ENCODE peak calls at places on chromosomes 16 and 17, in eight cellular contexts. One of them, this sample, is unnamed. For H3K4me1, the result is how much of the 10 kb centered on the place peaks cover.

GRCh38 chr17:49074851-49075540 is 57.6 kb upstream of the B4GALNT2 start:
- DNase-seq in transverse colon: no peak
- DNase-seq in tibial nerve: no peak
- DNase-seq in psoas muscle: no peak
- DNase-seq in lung: no peak
- DNase-seq in upper lobe of left lung: no peak
- DNase-seq in neural progenitor cell: no peak
- DNase-seq in cardiac muscle cell: peak
- DNase-seq in this sample: no peak

GRCh38 chr17:21008516-21008915 is 34.3 kb downstream of the USP22 start:
- DNase-seq in transverse colon: no peak
- DNase-seq in tibial nerve: no peak
- DNase-seq in psoas muscle: peak
- DNase-seq in lung: no peak
- DNase-seq in upper lobe of left lung: no peak
- DNase-seq in neural progenitor cell: no peak
- DNase-seq in cardiac muscle cell: no peak
- DNase-seq in this sample: peak

GRCh38 chr17:34892864-34893263 is 68.4 kb downstream of the CCT6B start:
- DNase-seq in transverse colon: no peak
- DNase-seq in tibial nerve: no peak
- DNase-seq in psoas muscle: no peak
- DNase-seq in lung: no peak
- DNase-seq in upper lobe of left lung: no peak
- DNase-seq in neural progenitor cell: peak
- DNase-seq in cardiac muscle cell: peak
- DNase-seq in this sample: no peak

GRCh38 chr16:84378567-84378966 is 10.2 kb downstream of the ATP2C2 start:
- DNase-seq in transverse colon: no peak
- DNase-seq in tibial nerve: no peak
- DNase-seq in psoas muscle: no peak
- DNase-seq in lung: no peak
- DNase-seq in upper lobe of left lung: peak
- DNase-seq in neural progenitor cell: no peak
- DNase-seq in cardiac muscle cell: no peak
- DNase-seq in this sample: peak

GRCh38 chr17:81612172-81612571 is 24.7 kb downstream of the NPLOC4 start:
- DNase-seq in transverse colon: no peak
- DNase-seq in tibial nerve: no peak
- DNase-seq in psoas muscle: no peak
- DNase-seq in lung: no peak
- DNase-seq in upper lobe of left lung: no peak
- DNase-seq in neural progenitor cell: no peak
- DNase-seq in cardiac muscle cell: no peak
- DNase-seq in this sample: peak

GRCh38 chr17:13106171-13106570 is 88.3 kb upstream of the ELAC2 start:
- DNase-seq in transverse colon: no peak
- DNase-seq in tibial nerve: no peak
- DNase-seq in psoas muscle: no peak
- DNase-seq in lung: no peak
- DNase-seq in upper lobe of left lung: no peak
- DNase-seq in neural progenitor cell: no peak
- DNase-seq in cardiac muscle cell: no peak
- DNase-seq in this sample: no peak

GRCh38 chr17:10292057-10292931 is 80.5 kb downstream of the MYH13 start:
- DNase-seq in transverse colon: peak
- DNase-seq in tibial nerve: no peak
- DNase-seq in psoas muscle: peak
- DNase-seq in lung: no peak
- DNase-seq in upper lobe of left lung: no peak
- DNase-seq in neural progenitor cell: no peak
- DNase-seq in cardiac muscle cell: peak
- DNase-seq in this sample: no peak

GRCh38 chr17:35239823-35240222 is 3.0 kb upstream of the SLFN5 start:
- DNase-seq in transverse colon: no peak
- DNase-seq in tibial nerve: no peak
- DNase-seq in psoas muscle: no peak
- DNase-seq in lung: no peak
- DNase-seq in upper lobe of left lung: no peak
- DNase-seq in neural progenitor cell: no peak
- DNase-seq in cardiac muscle cell: peak
- DNase-seq in this sample: no peak

GRCh38 chr16:28932339-28933141 is 769 bp downstream of the CD19 start:
- DNase-seq in transverse colon: no peak
- DNase-seq in tibial nerve: no peak
- DNase-seq in psoas muscle: no peak
- DNase-seq in lung: no peak
- DNase-seq in upper lobe of left lung: no peak
- DNase-seq in neural progenitor cell: no peak
- DNase-seq in cardiac muscle cell: no peak
- DNase-seq in this sample: no peak

GRCh38 chr17:1762906-1763829 is 1.3 kb downstream of the SERPINF1 start:
- DNase-seq in transverse colon: no peak
- DNase-seq in tibial nerve: peak
- DNase-seq in psoas muscle: peak
- DNase-seq in lung: no peak
- DNase-seq in upper lobe of left lung: no peak
- DNase-seq in neural progenitor cell: peak
- DNase-seq in cardiac muscle cell: peak
- DNase-seq in this sample: no peak

GRCh38 chr17:61461967-61462733 is 9.9 kb downstream of the TBX4 start:
- DNase-seq in transverse colon: no peak
- DNase-seq in tibial nerve: no peak
- DNase-seq in psoas muscle: no peak
- DNase-seq in lung: no peak
- DNase-seq in upper lobe of left lung: peak
- DNase-seq in neural progenitor cell: peak
- DNase-seq in cardiac muscle cell: peak
- DNase-seq in this sample: no peak

GRCh38 chr16:25035494-25036405 is 20.6 kb upstream of the ARHGAP17 start:
- DNase-seq in transverse colon: no peak
- DNase-seq in tibial nerve: no peak
- DNase-seq in psoas muscle: no peak
- DNase-seq in lung: no peak
- DNase-seq in upper lobe of left lung: no peak
- DNase-seq in neural progenitor cell: no peak
- DNase-seq in cardiac muscle cell: no peak
- DNase-seq in this sample: no peak
- H3K27ac ChIP-seq in transverse colon: no peak
- H3K27ac ChIP-seq in tibial nerve: no peak
- H3K27ac ChIP-seq in psoas muscle: no peak
- H3K27ac ChIP-seq in lung: no peak
- H3K27ac ChIP-seq in upper lobe of left lung: no peak
- H3K27ac ChIP-seq in neural progenitor cell: no peak
- H3K27ac ChIP-seq in cardiac muscle cell: no peak
- H3K27ac ChIP-seq in this sample: no peak

DNA sequence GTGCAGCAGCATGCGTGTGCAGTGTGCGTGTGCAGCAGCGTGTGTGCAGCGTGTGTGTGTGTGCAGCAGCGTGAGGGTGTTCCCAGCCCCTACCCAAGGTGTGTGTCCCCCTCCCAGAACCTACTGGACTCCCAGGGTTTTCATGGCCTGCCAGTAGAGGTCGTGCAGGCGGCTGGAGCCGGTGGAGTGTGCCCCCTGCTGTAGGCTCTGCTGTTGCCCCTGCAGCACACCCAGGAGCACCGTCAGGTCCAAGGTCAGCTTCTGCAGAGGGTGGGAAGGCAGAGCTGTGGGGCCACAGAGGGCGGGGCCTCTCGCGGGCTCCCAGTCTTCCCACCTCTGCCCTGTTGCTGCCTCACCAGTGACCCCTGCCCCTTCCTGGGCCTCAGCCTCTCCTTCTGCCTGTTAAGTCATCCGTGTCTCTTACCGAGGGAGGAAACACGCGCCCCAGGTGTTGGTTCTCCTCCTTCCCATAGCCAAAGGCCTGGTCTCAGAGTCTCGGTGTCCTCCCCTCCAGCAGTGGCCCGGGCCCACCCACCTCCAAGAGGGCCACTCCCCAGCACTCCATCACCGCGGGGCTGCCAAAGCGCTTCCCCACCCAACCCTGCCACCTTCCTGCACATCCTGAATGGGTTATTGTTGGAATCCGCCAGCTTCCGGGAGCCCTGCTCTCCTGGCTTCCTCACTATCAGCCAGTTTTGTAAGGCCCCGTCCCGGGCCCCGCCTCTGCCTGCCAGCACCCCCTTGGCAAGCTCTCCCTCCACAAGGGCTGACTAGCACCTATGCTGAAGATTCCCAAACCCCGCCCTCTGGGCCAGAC is 14.8 kb downstream of the MYBBP1A start:
- DNase-seq in transverse colon: no peak
- DNase-seq in tibial nerve: no peak
- DNase-seq in psoas muscle: peak
- DNase-seq in lung: no peak
- DNase-seq in upper lobe of left lung: peak
- DNase-seq in neural progenitor cell: no peak
- DNase-seq in cardiac muscle cell: no peak
- DNase-seq in this sample: peak
- TF ChIP-seq CTCF in transverse colon: no peak
- TF ChIP-seq CTCF in tibial nerve: no peak
- TF ChIP-seq CTCF in psoas muscle: peak
- TF ChIP-seq CTCF in lung: peak
- TF ChIP-seq CTCF in upper lobe of left lung: peak
- TF ChIP-seq CTCF in neural progenitor cell: no peak
- TF ChIP-seq CTCF in cardiac muscle cell: peak
- TF ChIP-seq CTCF in this sample: peak

GRCh38 chr17:68315930-68316329 is 24.6 kb downstream of the ARSG start:
- DNase-seq in transverse colon: no peak
- DNase-seq in tibial nerve: no peak
- DNase-seq in psoas muscle: no peak
- DNase-seq in lung: no peak
- DNase-seq in upper lobe of left lung: no peak
- DNase-seq in neural progenitor cell: no peak
- DNase-seq in cardiac muscle cell: no peak
- DNase-seq in this sample: no peak
- H3K4me1 ChIP-seq in transverse colon: under half
- H3K4me1 ChIP-seq in tibial nerve: under half
- H3K4me1 ChIP-seq in psoas muscle: under half
- H3K4me1 ChIP-seq in lung: under half
- H3K4me1 ChIP-seq in upper lobe of left lung: under half
- H3K4me1 ChIP-seq in neural progenitor cell: under half
- H3K4me1 ChIP-seq in cardiac muscle cell: under half
- H3K4me1 ChIP-seq in this sample: under half

DNA sequence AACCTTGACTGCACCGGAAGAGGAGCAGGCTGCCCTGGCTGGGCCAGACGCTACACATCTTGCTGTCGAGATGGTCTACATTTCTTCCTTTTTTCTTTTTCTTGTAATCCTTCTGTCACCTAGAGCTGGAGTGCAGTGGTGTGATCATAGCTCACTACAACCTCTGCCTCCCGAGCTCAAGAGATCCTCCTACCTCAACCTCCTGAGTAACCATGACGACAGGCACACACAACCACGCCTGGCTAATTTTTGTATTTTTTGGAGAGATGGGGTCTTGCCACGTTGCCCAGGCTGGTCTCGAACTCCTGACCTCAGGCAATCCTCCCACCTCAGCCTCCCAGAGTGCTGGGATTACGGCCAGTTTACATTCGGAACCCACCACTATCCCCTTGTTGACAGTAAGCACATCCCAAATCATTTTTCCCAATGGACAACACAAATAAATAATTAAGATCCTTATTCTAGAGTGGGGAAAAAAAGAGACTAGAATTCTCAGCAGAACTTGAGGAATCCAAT is 79.0 kb downstream of the ANKRD11 start:
- DNase-seq in transverse colon: no peak
- DNase-seq in tibial nerve: no peak
- DNase-seq in psoas muscle: no peak
- DNase-seq in lung: no peak
- DNase-seq in upper lobe of left lung: no peak
- DNase-seq in neural progenitor cell: no peak
- DNase-seq in cardiac muscle cell: no peak
- DNase-seq in this sample: peak
- H3K27ac ChIP-seq in transverse colon: peak
- H3K27ac ChIP-seq in tibial nerve: no peak
- H3K27ac ChIP-seq in psoas muscle: peak
- H3K27ac ChIP-seq in lung: peak
- H3K27ac ChIP-seq in upper lobe of left lung: peak
- H3K27ac ChIP-seq in neural progenitor cell: no peak
- H3K27ac ChIP-seq in cardiac muscle cell: no peak
- H3K27ac ChIP-seq in this sample: no peak

This sample was measured in kidney.